ENCODE peak calls at places on chromosomes 13 and 19, in nine cellular contexts. One of them, this sample, is unnamed.

GRCh38 chr13:101626925-101627555 is 174.6 kb downstream of the ITGBL1 start:
- DNase-seq in body of pancreas: no peak
- DNase-seq in transverse colon: no peak
- DNase-seq in Peyer's patch: peak; percentile 55
- DNase-seq in ovary: no peak
- DNase-seq in lower leg skin: no peak
- DNase-seq in testis: no peak
- DNase-seq in IMR-90: peak; percentile 2
- DNase-seq in heart left ventricle: no peak
- DNase-seq in this sample: peak; percentile 63

GRCh38 chr13:65414187-65414586 is 1815.9 kb downstream of the PCDH9 start:
- DNase-seq in IMR-90: no peak
- DNase-seq in transverse colon: no peak
- DNase-seq in heart left ventricle: no peak
- DNase-seq in lower leg skin: no peak
- DNase-seq in Peyer's patch: no peak
- DNase-seq in testis: no peak
- DNase-seq in ovary: no peak
- DNase-seq in body of pancreas: no peak
- DNase-seq in this sample: no peak

GRCh38 chr19:49150106-49150943 is 4.9 kb downstream of the HRC start:
- DNase-seq in testis: peak; percentile 88
- DNase-seq in ovary: peak; percentile 77
- DNase-seq in IMR-90: peak; percentile 65
- DNase-seq in transverse colon: peak; percentile 93
- DNase-seq in lower leg skin: peak; percentile 96
- DNase-seq in body of pancreas: peak; percentile 87
- DNase-seq in Peyer's patch: peak; percentile 91
- DNase-seq in heart left ventricle: peak; percentile 89
- DNase-seq in this sample: peak; percentile 88

GRCh38 chr19:53007200-53008054 is 6.3 kb upstream of the ERVV-1 start:
- DNase-seq in lower leg skin: peak; percentile 26
- DNase-seq in ovary: no peak
- DNase-seq in testis: no peak
- DNase-seq in transverse colon: no peak
- DNase-seq in IMR-90: no peak
- DNase-seq in Peyer's patch: no peak
- DNase-seq in heart left ventricle: no peak
- DNase-seq in body of pancreas: no peak
- DNase-seq in this sample: no peak

GRCh38 chr13:63088226-63088625 is 1672.6 kb upstream of the PCDH20 start:
- DNase-seq in body of pancreas: no peak
- DNase-seq in IMR-90: peak; percentile 59
- DNase-seq in transverse colon: no peak
- DNase-seq in Peyer's patch: no peak
- DNase-seq in lower leg skin: no peak
- DNase-seq in testis: no peak
- DNase-seq in heart left ventricle: no peak
- DNase-seq in ovary: no peak
- DNase-seq in this sample: no peak

GRCh38 chr19:16594131-16594586 is 21.9 kb upstream of the SLC35E1 start:
- DNase-seq in body of pancreas: no peak
- DNase-seq in ovary: no peak
- DNase-seq in lower leg skin: no peak
- DNase-seq in transverse colon: peak; percentile 49
- DNase-seq in heart left ventricle: no peak
- DNase-seq in testis: no peak
- DNase-seq in IMR-90: no peak
- DNase-seq in Peyer's patch: peak; percentile 72
- DNase-seq in this sample: peak; percentile 18

GRCh38 chr19:38434549-38435051 is 1.1 kb downstream of the RYR1 start:
- DNase-seq in IMR-90: no peak
- DNase-seq in transverse colon: peak; percentile 16
- DNase-seq in Peyer's patch: no peak
- DNase-seq in lower leg skin: no peak
- DNase-seq in body of pancreas: no peak
- DNase-seq in testis: no peak
- DNase-seq in heart left ventricle: peak; percentile 41
- DNase-seq in ovary: no peak
- DNase-seq in this sample: no peak

GRCh38 chr13:21010621-21011020 is 50.8 kb downstream of the LATS2 start:
- DNase-seq in body of pancreas: no peak
- DNase-seq in Peyer's patch: no peak
- DNase-seq in transverse colon: no peak
- DNase-seq in testis: no peak
- DNase-seq in ovary: no peak
- DNase-seq in lower leg skin: peak; percentile 9
- DNase-seq in IMR-90: peak; percentile 47
- DNase-seq in heart left ventricle: no peak
- DNase-seq in this sample: peak; percentile 23

GRCh38 chr13:39433705-39434104 is 169.3 kb downstream of the LHFPL6 start:
- DNase-seq in testis: no peak
- DNase-seq in IMR-90: no peak
- DNase-seq in lower leg skin: no peak
- DNase-seq in Peyer's patch: no peak
- DNase-seq in heart left ventricle: no peak
- DNase-seq in ovary: no peak
- DNase-seq in transverse colon: no peak
- DNase-seq in body of pancreas: no peak
- DNase-seq in this sample: no peak

GRCh38 chr13:19324325-19324724 is 142.7 kb upstream of the TUBA3C start:
- DNase-seq in heart left ventricle: no peak
- DNase-seq in IMR-90: no peak
- DNase-seq in transverse colon: no peak
- DNase-seq in body of pancreas: no peak
- DNase-seq in Peyer's patch: no peak
- DNase-seq in ovary: no peak
- DNase-seq in lower leg skin: no peak
- DNase-seq in testis: no peak
- DNase-seq in this sample: no peak

GRCh38 chr19:42419309-42419708 is 7.9 kb downstream of the LIPE start:
- DNase-seq in heart left ventricle: peak; percentile 54
- DNase-seq in Peyer's patch: no peak
- DNase-seq in lower leg skin: no peak
- DNase-seq in transverse colon: no peak
- DNase-seq in ovary: no peak
- DNase-seq in testis: no peak
- DNase-seq in body of pancreas: no peak
- DNase-seq in IMR-90: no peak
- DNase-seq in this sample: no peak

GRCh38 chr19:38062959-38063786 is 156.2 kb downstream of the SIPA1L3 start:
- DNase-seq in heart left ventricle: no peak
- DNase-seq in body of pancreas: no peak
- DNase-seq in IMR-90: peak; percentile 65
- DNase-seq in Peyer's patch: no peak
- DNase-seq in lower leg skin: no peak
- DNase-seq in testis: no peak
- DNase-seq in ovary: no peak
- DNase-seq in transverse colon: no peak
- DNase-seq in this sample: no peak

GRCh38 chr13:93963266-93964131 is 516.0 kb downstream of the DCT start:
- DNase-seq in transverse colon: no peak
- DNase-seq in IMR-90: peak; percentile 61
- DNase-seq in body of pancreas: no peak
- DNase-seq in heart left ventricle: no peak
- DNase-seq in testis: no peak
- DNase-seq in Peyer's patch: no peak
- DNase-seq in lower leg skin: no peak
- DNase-seq in ovary: no peak
- DNase-seq in this sample: no peak

GRCh38 chr13:25286969-25287961 is at the start of gene MTMR6:
- DNase-seq in IMR-90: peak; percentile 82
- DNase-seq in ovary: peak; percentile 92
- DNase-seq in lower leg skin: peak; percentile 99
- DNase-seq in heart left ventricle: peak; percentile 93
- DNase-seq in Peyer's patch: peak; percentile 97
- DNase-seq in testis: peak; percentile 93
- DNase-seq in transverse colon: peak; percentile 94
- DNase-seq in body of pancreas: peak; percentile 92
- DNase-seq in this sample: peak; percentile 88

GRCh38 chr19:17511724-17512573 is 500 bp downstream of the PGLS start:
- DNase-seq in heart left ventricle: peak; percentile 93
- DNase-seq in IMR-90: peak; percentile 75
- DNase-seq in lower leg skin: peak; percentile 97
- DNase-seq in ovary: peak; percentile 84
- DNase-seq in transverse colon: peak; percentile 90
- DNase-seq in testis: peak; percentile 92
- DNase-seq in Peyer's patch: peak; percentile 96
- DNase-seq in body of pancreas: peak; percentile 83
- DNase-seq in this sample: peak; percentile 96

GRCh38 chr19:54433697-54434096 is 15.3 kb upstream of the LENG8 start:
- DNase-seq in transverse colon: no peak
- DNase-seq in heart left ventricle: no peak
- DNase-seq in lower leg skin: no peak
- DNase-seq in body of pancreas: no peak
- DNase-seq in testis: no peak
- DNase-seq in IMR-90: no peak
- DNase-seq in ovary: no peak
- DNase-seq in Peyer's patch: no peak
- DNase-seq in this sample: no peak

GRCh38 chr13:108777421-108778420 is 148.3 kb downstream of the MYO16 start:
- DNase-seq in transverse colon: no peak
- DNase-seq in IMR-90: peak; percentile 81
- DNase-seq in heart left ventricle: no peak
- DNase-seq in lower leg skin: no peak
- DNase-seq in Peyer's patch: no peak
- DNase-seq in body of pancreas: no peak
- DNase-seq in testis: no peak
- DNase-seq in ovary: no peak
- DNase-seq in this sample: no peak

GRCh38 chr13:89361909-89362308 is 1690.7 kb downstream of the SLITRK5 start:
- DNase-seq in Peyer's patch: no peak
- DNase-seq in heart left ventricle: no peak
- DNase-seq in testis: no peak
- DNase-seq in IMR-90: peak; percentile 0
- DNase-seq in lower leg skin: no peak
- DNase-seq in transverse colon: no peak
- DNase-seq in ovary: no peak
- DNase-seq in body of pancreas: no peak
- DNase-seq in this sample: no peak

GRCh38 chr19:57888494-57889231 is at the start of gene ZNF814:
- DNase-seq in testis: peak; percentile 94
- DNase-seq in ovary: peak; percentile 81
- DNase-seq in IMR-90: peak; percentile 84
- DNase-seq in Peyer's patch: peak; percentile 96
- DNase-seq in heart left ventricle: peak; percentile 86
- DNase-seq in lower leg skin: peak; percentile 93
- DNase-seq in transverse colon: peak; percentile 86
- DNase-seq in body of pancreas: peak; percentile 71
- DNase-seq in this sample: peak; percentile 89

GRCh38 chr19:5122671-5123409 is 153.9 kb downstream of the KDM4B start:
- DNase-seq in ovary: no peak
- DNase-seq in lower leg skin: no peak
- DNase-seq in IMR-90: no peak
- DNase-seq in testis: no peak
- DNase-seq in transverse colon: no peak
- DNase-seq in body of pancreas: no peak
- DNase-seq in Peyer's patch: no peak
- DNase-seq in heart left ventricle: no peak
- DNase-seq in this sample: no peak
- TF ChIP-seq POLR2A in ovary: no peak
- TF ChIP-seq POLR2A in lower leg skin: no peak
- TF ChIP-seq POLR2A in IMR-90: no peak
- TF ChIP-seq POLR2A in testis: no peak
- TF ChIP-seq POLR2A in transverse colon: no peak
- TF ChIP-seq POLR2A in body of pancreas: no peak
- TF ChIP-seq POLR2A in Peyer's patch: no peak
- TF ChIP-seq POLR2A in heart left ventricle: no peak
- TF ChIP-seq POLR2A in this sample: no peak

DNA sequence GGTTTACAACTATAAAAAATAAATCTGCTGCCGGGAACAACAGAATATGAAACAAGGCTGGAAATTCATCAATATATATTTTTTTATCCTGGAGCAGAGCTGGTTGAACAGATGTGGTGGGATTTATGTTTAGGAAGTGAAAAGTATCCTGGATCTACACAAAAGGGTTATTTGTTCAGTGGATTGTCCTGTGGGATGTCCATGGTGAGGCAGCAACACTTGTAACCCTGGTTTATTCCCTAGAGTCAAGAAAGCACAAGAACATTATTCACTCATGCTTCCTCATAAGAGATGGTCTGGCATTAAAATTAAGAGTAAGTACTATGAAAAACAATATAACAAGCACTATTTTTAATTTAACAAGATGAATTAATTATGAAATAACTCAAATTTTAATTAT is 46.0 kb downstream of the PRR20E start:
- DNase-seq in IMR-90: no peak
- DNase-seq in body of pancreas: no peak
- DNase-seq in lower leg skin: no peak
- DNase-seq in testis: no peak
- DNase-seq in ovary: no peak
- DNase-seq in heart left ventricle: no peak
- DNase-seq in transverse colon: no peak
- DNase-seq in Peyer's patch: no peak
- DNase-seq in this sample: no peak
- TF ChIP-seq POLR2A in IMR-90: no peak
- TF ChIP-seq POLR2A in body of pancreas: no peak
- TF ChIP-seq POLR2A in lower leg skin: no peak
- TF ChIP-seq POLR2A in testis: no peak
- TF ChIP-seq POLR2A in ovary: no peak
- TF ChIP-seq POLR2A in heart left ventricle: no peak
- TF ChIP-seq POLR2A in transverse colon: no peak
- TF ChIP-seq POLR2A in Peyer's patch: no peak
- TF ChIP-seq POLR2A in this sample: no peak

GRCh38 chr19:56120371-56121179 is 520 bp downstream of the ZNF787 start:
- DNase-seq in testis: peak; percentile 91
- DNase-seq in body of pancreas: peak; percentile 86
- DNase-seq in transverse colon: peak; percentile 89
- DNase-seq in ovary: peak; percentile 70
- DNase-seq in IMR-90: peak; percentile 71
- DNase-seq in Peyer's patch: peak; percentile 93
- DNase-seq in heart left ventricle: peak; percentile 86
- DNase-seq in lower leg skin: peak; percentile 92
- DNase-seq in this sample: peak; percentile 89
- TF ChIP-seq POLR2A in testis: no peak
- TF ChIP-seq POLR2A in body of pancreas: peak; percentile 56
- TF ChIP-seq POLR2A in transverse colon: peak; percentile 67
- TF ChIP-seq POLR2A in ovary: no peak
- TF ChIP-seq POLR2A in IMR-90: peak; percentile 68
- TF ChIP-seq POLR2A in Peyer's patch: peak; percentile 75
- TF ChIP-seq POLR2A in heart left ventricle: no peak
- TF ChIP-seq POLR2A in lower leg skin: no peak
- TF ChIP-seq POLR2A in this sample: peak; percentile 29

GRCh38 chr19:7246601-7247000 is 47.6 kb downstream of the INSR start:
- DNase-seq in body of pancreas: no peak
- DNase-seq in Peyer's patch: no peak
- DNase-seq in lower leg skin: no peak
- DNase-seq in heart left ventricle: no peak
- DNase-seq in IMR-90: no peak
- DNase-seq in transverse colon: no peak
- DNase-seq in ovary: no peak
- DNase-seq in testis: no peak
- DNase-seq in this sample: no peak

GRCh38 chr19:7238091-7238490 is 56.1 kb downstream of the INSR start:
- DNase-seq in testis: no peak
- DNase-seq in ovary: no peak
- DNase-seq in Peyer's patch: no peak
- DNase-seq in body of pancreas: no peak
- DNase-seq in transverse colon: no peak
- DNase-seq in lower leg skin: no peak
- DNase-seq in heart left ventricle: no peak
- DNase-seq in IMR-90: no peak
- DNase-seq in this sample: no peak

GRCh38 chr19:7247160-7247559 is 47.1 kb downstream of the INSR start:
- DNase-seq in lower leg skin: no peak
- DNase-seq in IMR-90: no peak
- DNase-seq in heart left ventricle: no peak
- DNase-seq in Peyer's patch: no peak
- DNase-seq in ovary: no peak
- DNase-seq in testis: no peak
- DNase-seq in transverse colon: peak; percentile 44
- DNase-seq in body of pancreas: no peak
- DNase-seq in this sample: no peak

GRCh38 chr19:7242601-7243258 is 51.5 kb downstream of the INSR start:
- DNase-seq in lower leg skin: no peak
- DNase-seq in ovary: peak; percentile 61
- DNase-seq in transverse colon: no peak
- DNase-seq in heart left ventricle: no peak
- DNase-seq in testis: no peak
- DNase-seq in IMR-90: peak; percentile 64
- DNase-seq in body of pancreas: no peak
- DNase-seq in Peyer's patch: no peak
- DNase-seq in this sample: no peak
- TF ChIP-seq POLR2A in lower leg skin: no peak
- TF ChIP-seq POLR2A in ovary: no peak
- TF ChIP-seq POLR2A in transverse colon: no peak
- TF ChIP-seq POLR2A in heart left ventricle: no peak
- TF ChIP-seq POLR2A in testis: no peak
- TF ChIP-seq POLR2A in IMR-90: no peak
- TF ChIP-seq POLR2A in body of pancreas: no peak
- TF ChIP-seq POLR2A in Peyer's patch: no peak
- TF ChIP-seq POLR2A in this sample: no peak